ENCODE peak calls at places on chromosomes 2 and 18, in four cellular contexts. U is NCI-H1417 treated with DMSO at 0.1 percent for 48 hours; H is A172; B is stimulated activated CD4-positive, alpha-beta T cell treated with anti-CD3 and anti-CD28 coated beads, Interleukin-1b, Interleukin-23, amount 100 ng/mL, for 48 hours. Z is an unnamed sample.

GRCh38 chr2:16400127-16400623 is 265.5 kb downstream of the CYRIA start:
- DNase-seq in U (no peak), B (no peak), H (no peak), Z (no peak)

GRCh38 chr2:85152895-85153294 is 19.7 kb downstream of the TCF7L1 start:
- DNase-seq in B (no peak), U (no peak), H (no peak), Z (no peak)

GRCh38 chr18:80231151-80231550 is 16.2 kb downstream of the PARD6G start:
- DNase-seq in H (no peak), U (no peak), B (no peak), Z (no peak)

GRCh38 chr2:75462714-75463113 is 98.0 kb downstream of the EVA1A start:
- DNase-seq in U (peak), B (no peak), H (no peak), Z (no peak)

GRCh38 chr2:151973901-151974199 is 125.0 kb downstream of the CACNB4 start:
- DNase-seq in U (peak), B (no peak), H (peak), Z (no peak)

GRCh38 chr18:52442686-52443085 is 102.7 kb downstream of the DCC start:
- DNase-seq in H (no peak), U (no peak), B (no peak), Z (no peak)

GRCh38 chr18:22378672-22379282 is 38.9 kb downstream of the CTAGE1 start:
- DNase-seq in U (no peak), H (peak), B (peak), Z (peak)

GRCh38 chr2:101828267-101829017 is 130.9 kb downstream of the MAP4K4 start:
- DNase-seq in B (no peak), H (no peak), U (no peak), Z (no peak)

GRCh38 chr2:221103930-221104329 is 468.2 kb downstream of the EPHA4 start:
- DNase-seq in B (no peak), U (no peak), H (no peak), Z (no peak)

GRCh38 chr18:51196116-51196810 is 1.2 kb downstream of the MEX3C start:
- DNase-seq in H (peak), B (peak), U (no peak), Z (peak)

GRCh38 chr2:55587-56448 is 9.5 kb upstream of the FAM110C start:
- DNase-seq in B (no peak), U (no peak), H (no peak), Z (no peak)

GRCh38 chr2:105749583-105750399 is 5.1 kb downstream of the NCK2 start:
- DNase-seq in U (no peak), H (no peak), B (peak), Z (peak)

GRCh38 chr18:37304012-37304680 is 261.5 kb downstream of the CELF4 start:
- DNase-seq in B (no peak), U (no peak), H (no peak), Z (no peak)

Z was measured in activated CD4-positive, alpha-beta T cell treated with anti-CD3 and anti-CD28 coated beads for 36 hours.